ENCODE peak calls at places on chromosomes 16 and 17, in six cellular contexts. X is IMR-90, M is neuronal stem cell, G is mesenchymal stem cell, C is H1, Z is H9. N is an unnamed sample.

GRCh38 chr16:57016831-57017230 is 27.5 kb downstream of the NLRC5 start:
- DNase-seq in X (no peak), M (no peak), G (no peak), C (no peak), Z (no peak), N (no peak)

GRCh38 chr16:53600076-53600475 is 97.1 kb upstream of the AKTIP start:
- DNase-seq in X (peak), M (no peak), G (peak), C (no peak), Z (no peak), N (no peak)

GRCh38 chr16:35637683-35638082 is 2178.3 kb downstream of the TP53TG3F start:
- DNase-seq in X (no peak), M (no peak), G (no peak), C (no peak), Z (no peak), N (no peak)

GRCh38 chr17:42120161-42121065 is 754 bp downstream of the KAT2A start:
- DNase-seq in X (no peak), M (no peak), G (no peak), C (no peak), Z (peak), N (no peak)

GRCh38 chr16:88400186-88400585 is 17.4 kb downstream of the ZNF469 start:
- DNase-seq in X (no peak), M (no peak), G (no peak), C (no peak), Z (no peak), N (no peak)

GRCh38 chr17:8712698-8713097 is 31.9 kb downstream of the CCDC42 start:
- DNase-seq in X (no peak), M (no peak), G (no peak), C (no peak), Z (no peak), N (no peak)

GRCh38 chr16:56241596-56241995 is 50.3 kb downstream of the GNAO1 start:
- DNase-seq in X (peak), M (no peak), G (peak), C (no peak), Z (no peak), N (no peak)

GRCh38 chr16:9306753-9307152 is 215.3 kb downstream of the HAPSTR1 start:
- DNase-seq in X (no peak), M (no peak), G (no peak), C (no peak), Z (no peak), N (no peak)

GRCh38 chr16:52069866-52070265 is 477.1 kb downstream of the TOX3 start:
- DNase-seq in X (peak), M (peak), G (peak), C (no peak), Z (peak), N (peak)

GRCh38 chr17:231966-232807 is 50.7 kb upstream of the DOC2B start:
- DNase-seq in X (no peak), M (no peak), G (no peak), C (no peak), Z (no peak), N (no peak)

GRCh38 chr17:32943206-32943605 is 15.3 kb downstream of the TMEM98 start:
- DNase-seq in X (no peak), M (no peak), G (no peak), C (no peak), Z (no peak), N (peak)

GRCh38 chr16:53664724-53665345 is 38.8 kb downstream of the RPGRIP1L start:
- DNase-seq in X (peak), M (no peak), G (peak), C (no peak), Z (no peak), N (no peak)

GRCh38 chr17:2780256-2780655 is 16.0 kb upstream of the RAP1GAP2 start:
- DNase-seq in X (no peak), M (no peak), G (no peak), C (no peak), Z (no peak), N (no peak)

DNA sequence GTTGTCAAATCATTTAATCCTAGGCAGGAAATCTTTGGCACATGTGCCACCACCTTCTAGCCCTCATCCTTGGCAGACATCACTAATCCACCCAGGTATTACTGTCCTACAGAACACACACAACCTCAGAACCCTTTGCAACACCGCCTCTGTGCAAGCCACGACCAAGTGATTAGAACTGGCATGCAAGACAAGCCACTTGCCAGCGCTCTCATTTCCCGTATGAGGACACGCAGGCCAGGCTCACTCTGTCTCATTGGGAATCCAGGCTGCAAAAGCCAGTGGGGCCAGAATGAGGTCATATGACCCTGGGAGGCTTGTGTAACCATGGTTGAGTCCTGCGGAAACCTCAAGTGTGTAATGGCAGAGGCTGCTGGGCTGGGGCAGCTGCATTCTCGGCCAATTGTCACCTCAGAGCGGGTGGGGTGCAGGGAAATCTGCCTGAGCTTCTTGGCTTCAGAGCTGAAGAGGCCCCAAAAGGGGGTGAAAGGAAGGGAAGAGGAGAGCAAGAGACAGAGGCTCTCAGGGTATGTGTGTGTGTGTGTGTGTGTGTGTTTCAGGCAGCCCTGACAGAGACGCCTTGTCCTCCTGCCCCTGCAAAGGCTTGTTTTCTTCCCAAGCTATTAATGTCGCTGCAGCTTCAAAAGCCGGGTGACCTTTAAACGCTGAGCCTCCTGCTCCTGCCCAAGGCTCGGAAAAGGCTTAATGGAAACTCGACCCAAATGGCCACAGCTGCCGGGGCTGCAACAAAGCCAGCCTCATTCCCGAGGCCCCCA is 43.2 kb upstream of the MRPS23 start:
- DNase-seq in X (peak), M (peak), G (peak), C (no peak), Z (peak), N (peak)
- H3K4ac ChIP-seq in X (peak), M (no peak), G (peak), C (peak), Z (peak), N (peak)

DNA sequence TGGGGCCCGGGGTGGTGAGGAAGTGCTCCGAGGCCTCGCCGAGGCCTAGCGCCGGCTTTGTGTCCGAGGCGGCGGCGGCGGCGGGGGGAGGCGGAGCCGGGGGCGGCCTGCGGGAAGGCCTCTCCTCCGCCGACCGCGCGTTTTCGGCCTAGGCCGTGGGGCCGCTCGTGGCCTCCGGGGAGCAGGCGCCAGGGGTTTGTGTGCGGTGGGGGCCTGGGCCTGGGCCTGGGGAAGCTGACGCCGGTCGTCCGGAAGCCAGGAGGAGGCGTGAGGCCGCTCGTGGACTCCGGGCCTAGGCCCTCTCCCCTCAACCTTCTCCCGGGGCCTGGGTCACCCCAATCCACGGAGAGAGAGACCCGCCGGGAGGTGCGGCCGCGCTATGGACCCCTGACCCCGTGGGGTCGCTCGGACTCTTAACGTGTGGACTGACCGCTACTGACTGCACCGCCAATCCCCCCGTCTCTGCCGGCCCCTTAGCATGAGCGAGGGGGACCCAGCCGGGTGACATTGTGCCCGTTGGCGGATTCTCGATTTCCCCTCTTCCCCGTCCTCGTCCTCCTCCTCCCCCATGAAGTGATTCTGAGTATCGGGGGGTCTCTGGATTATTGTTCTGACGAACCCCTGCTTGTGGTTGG is 601 bp downstream of the RBBP6 start:
- DNase-seq in X (peak), M (no peak), G (no peak), C (no peak), Z (no peak), N (no peak)
- H3K4ac ChIP-seq in X (peak), M (no peak), G (peak), C (no peak), Z (peak), N (peak)

DNA sequence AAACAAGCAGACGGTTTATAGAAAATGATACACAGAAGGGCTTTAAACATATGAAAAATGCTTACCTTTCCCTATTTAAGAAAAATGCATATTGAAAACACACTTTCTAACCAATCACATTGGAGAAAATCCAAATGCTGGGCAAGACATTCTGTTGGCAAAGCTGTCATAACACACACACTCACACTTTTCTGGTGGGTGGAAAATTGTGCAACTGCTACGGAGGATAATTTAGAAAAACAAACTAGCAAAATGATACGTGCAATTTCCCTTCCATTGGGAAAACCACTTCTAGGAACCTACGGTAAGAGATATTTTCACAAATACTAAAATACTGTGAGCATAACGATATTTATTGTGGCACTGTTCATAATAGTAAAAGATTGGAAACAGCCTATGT is 9.8 kb upstream of the MYH3 start:
- DNase-seq in X (peak), M (no peak), G (no peak), C (no peak), Z (no peak), N (no peak)
- H3K4ac ChIP-seq in X (no peak), M (no peak), G (no peak), C (no peak), Z (no peak), N (no peak)

GRCh38 chr16:30063893-30064745 is 1.4 kb upstream of the ALDOA start:
- DNase-seq in X (peak), M (no peak), G (peak), C (no peak), Z (peak), N (peak)
- H3K4ac ChIP-seq in X (peak), M (no peak), G (peak), C (peak), Z (no peak), N (peak)

GRCh38 chr16:84700518-84701277 is 898 bp downstream of the USP10 start:
- DNase-seq in X (peak), M (peak), G (peak), C (no peak), Z (no peak), N (peak)

GRCh38 chr16:84706856-84707255 is 7.1 kb downstream of the USP10 start:
- DNase-seq in X (no peak), M (no peak), G (no peak), C (no peak), Z (no peak), N (no peak)

GRCh38 chr16:84704253-84704652 is 4.5 kb downstream of the USP10 start:
- DNase-seq in X (no peak), M (no peak), G (no peak), C (no peak), Z (no peak), N (no peak)

GRCh38 chr16:84699712-84700517 is at the start of gene USP10:
- DNase-seq in X (peak), M (peak), G (peak), C (peak), Z (peak), N (peak)

DNA sequence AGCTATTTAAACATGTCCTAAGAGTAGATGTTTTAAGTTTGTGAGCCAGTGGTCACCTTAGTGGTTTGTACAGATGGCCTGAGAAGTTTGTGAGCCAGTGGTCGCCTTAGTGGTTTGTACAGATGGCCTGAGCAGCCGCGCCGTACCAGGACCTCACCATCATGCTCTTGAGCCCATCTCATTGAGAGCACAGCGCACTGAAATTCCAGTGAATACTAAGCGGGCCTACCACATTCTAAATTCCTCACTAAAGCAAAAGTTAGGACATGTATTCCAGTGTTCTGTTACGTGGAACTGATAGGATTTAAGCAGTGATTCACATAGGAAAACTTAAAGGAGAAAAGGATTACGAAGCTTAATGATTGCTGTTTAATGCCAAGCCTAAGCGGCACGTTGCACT is 3.9 kb downstream of the USP10 start:
- DNase-seq in X (no peak), M (no peak), G (peak), C (no peak), Z (no peak), N (no peak)
- H3K4ac ChIP-seq in X (no peak), M (no peak), G (no peak), C (no peak), Z (no peak), N (no peak)

GRCh38 chr16:48359983-48360382 is 25.2 kb downstream of the SIAH1 start:
- DNase-seq in X (no peak), M (no peak), G (no peak), C (no peak), Z (no peak), N (no peak)
- H3K4ac ChIP-seq in X (no peak), M (no peak), G (no peak), C (no peak), Z (no peak), N (no peak)

N was measured in mesendoderm.